ENCODE peak calls at places on chromosomes 2 and 18, in four cellular contexts. M, G, B and V are unnamed samples.

GRCh38 chr18:45688834-45689233 is 35.1 kb upstream of the SLC14A1 start:
- DNase-seq in B (no peak), M (no peak), G (no peak), V (no peak)

GRCh38 chr2:159077869-159078268 is 109.4 kb downstream of the TANC1 start:
- DNase-seq in G (no peak), B (no peak), M (no peak), V (no peak)

GRCh38 chr2:100365434-100365833 is 43.1 kb upstream of the LONRF2 start:
- DNase-seq in M (peak), G (peak), B (no peak), V (peak)

GRCh38 chr2:127514076-127514475 is 12.2 kb downstream of the IWS1 start:
- DNase-seq in G (no peak), M (no peak), B (no peak), V (no peak)

GRCh38 chr2:163775304-163775703 is 39.5 kb upstream of the FIGN start:
- DNase-seq in M (no peak), G (peak), B (no peak), V (no peak)

GRCh38 chr2:110748489-110748867 is 16.1 kb downstream of the ACOXL start:
- DNase-seq in M (no peak), B (peak), G (peak), V (no peak)

GRCh38 chr2:215439980-215440512 is 4.2 kb upstream of the FN1 start:
- DNase-seq in G (peak), M (no peak), B (no peak), V (no peak)

GRCh38 chr2:149061119-149061518 is 22.6 kb downstream of the LYPD6B start:
- DNase-seq in M (no peak), B (no peak), G (no peak), V (no peak)

GRCh38 chr2:175309799-175310198 is 128.3 kb upstream of the ATP5MC3 start:
- DNase-seq in B (peak), G (peak), M (peak), V (peak)

GRCh38 chr18:79575891-79576685 is 103.5 kb upstream of the CTDP1 start:
- DNase-seq in M (no peak), B (no peak), G (peak), V (peak)

GRCh38 chr2:229738024-229738625 is 23.8 kb upstream of the DNER start:
- DNase-seq in B (no peak), M (no peak), G (no peak), V (no peak)

GRCh38 chr18:7517852-7518251 is 49.3 kb upstream of the PTPRM start:
- DNase-seq in G (no peak), B (no peak), M (no peak), V (no peak)

GRCh38 chr2:74440378-74441110 is 1.2 kb downstream of the RTKN start:
- DNase-seq in B (peak), M (peak), G (peak), V (no peak)

GRCh38 chr2:18062892-18063291 is 184.4 kb downstream of the KCNS3 start:
- DNase-seq in M (no peak), G (peak), B (no peak), V (no peak)

GRCh38 chr2:41926614-41927580 is 120.9 kb upstream of the PKDCC start:
- DNase-seq in G (no peak), B (no peak), M (no peak), V (no peak)

GRCh38 chr2:2656046-2656715 is 325.1 kb upstream of the MYT1L start:
- DNase-seq in B (peak), M (no peak), G (no peak), V (no peak)

GRCh38 chr18:79410731-79411613 is 15.2 kb downstream of the NFATC1 start:
- DNase-seq in B (no peak), G (no peak), M (no peak), V (no peak)

GRCh38 chr2:183243760-183244159 is 119.5 kb downstream of the NUP35 start:
- DNase-seq in G (no peak), M (no peak), B (no peak), V (no peak)

GRCh38 chr2:179263460-179264237 is 983 bp downstream of the SESTD1 start:
- DNase-seq in B (peak), G (peak), M (peak), V (no peak)

GRCh38 chr18:68928762-68929675 is 131.1 kb downstream of the CCDC102B start:
- DNase-seq in B (peak), M (no peak), G (no peak), V (no peak)

GRCh38 chr2:223947711-223948205 is 2.6 kb upstream of the WDFY1 start:
- DNase-seq in B (peak), G (no peak), M (peak), V (no peak)

DNA sequence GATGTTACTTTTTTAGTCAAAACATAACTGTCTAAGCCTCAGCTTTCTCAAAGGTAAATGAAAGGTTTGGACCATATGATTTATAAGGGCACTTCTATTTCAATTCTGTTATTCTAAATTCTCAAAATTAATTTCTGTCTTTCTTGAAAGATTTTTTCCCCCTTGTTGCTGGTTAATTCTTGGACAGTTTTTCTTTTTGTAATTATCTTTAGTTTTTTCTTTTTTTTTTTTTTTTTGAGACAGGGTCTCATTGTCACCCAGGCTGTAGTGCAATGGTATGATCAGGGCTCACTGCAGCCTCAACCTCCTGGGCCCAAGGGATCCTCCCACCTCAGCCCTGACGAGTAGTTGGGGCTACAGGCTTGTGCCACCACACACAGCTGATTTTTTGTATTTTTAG is 121.0 kb upstream of the MYO3B start:
- DNase-seq in M (no peak), G (no peak), B (no peak), V (no peak)
- H3K4me3 ChIP-seq in M (no peak), G (no peak), B (no peak), V (no peak)

GRCh38 chr2:196380098-196380497 is 208.7 kb upstream of the STK17B start:
- DNase-seq in B (no peak), M (no peak), G (no peak), V (no peak)

GRCh38 chr2:196376984-196377877 is 205.9 kb upstream of the STK17B start:
- DNase-seq in B (no peak), M (no peak), G (peak), V (no peak)

GRCh38 chr2:196381464-196381863 is 210.1 kb upstream of the STK17B start:
- DNase-seq in M (no peak), B (no peak), G (no peak), V (no peak)

GRCh38 chr2:196380575-196380974 is 209.2 kb upstream of the STK17B start:
- DNase-seq in M (no peak), B (no peak), G (no peak), V (no peak)

DNA sequence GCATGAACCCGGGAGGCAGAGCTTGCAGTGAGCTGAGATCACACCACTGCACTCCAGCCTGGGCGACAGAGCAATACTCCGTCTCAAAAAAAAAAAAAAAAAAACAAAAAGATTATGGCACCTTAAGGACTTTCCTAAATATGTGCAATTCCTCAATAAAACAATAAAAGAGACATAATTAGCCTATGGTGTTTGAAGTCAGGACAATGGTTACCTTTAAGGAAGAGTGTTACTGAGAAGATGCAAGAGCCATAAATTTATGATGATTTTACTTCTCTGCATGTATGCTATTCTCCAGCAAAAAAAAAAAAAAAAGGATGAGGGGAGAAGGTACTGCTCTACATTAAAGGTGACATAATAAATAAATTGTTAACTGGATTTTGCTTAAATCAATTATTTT is 208.2 kb upstream of the STK17B start:
- DNase-seq in M (no peak), B (no peak), G (no peak), V (no peak)
- TF ChIP-seq CTCF in M (no peak), B (no peak), G (no peak), V (no peak)

GRCh38 chr2:96468904-96469303 is 36.3 kb downstream of the NEURL3 start:
- DNase-seq in B (no peak), M (no peak), G (no peak), V (no peak)

GRCh38 chr2:96470636-96471035 is 34.5 kb downstream of the NEURL3 start:
- DNase-seq in G (peak), B (peak), M (peak), V (no peak)

GRCh38 chr2:96471772-96472171 is 33.4 kb downstream of the NEURL3 start:
- DNase-seq in G (no peak), M (no peak), B (no peak), V (no peak)

GRCh38 chr2:96464651-96465050 is 40.5 kb downstream of the NEURL3 start:
- DNase-seq in B (no peak), G (no peak), M (no peak), V (no peak)

GRCh38 chr2:96470089-96470488 is 35.1 kb downstream of the NEURL3 start:
- DNase-seq in B (no peak), G (no peak), M (no peak), V (no peak)
- H3K4me3 ChIP-seq in B (no peak), G (no peak), M (no peak), V (no peak)

GRCh38 chr2:128720440-128721022 is 401.9 kb upstream of the HS6ST1 start:
- DNase-seq in M (no peak), B (no peak), G (no peak), V (peak)
- TF ChIP-seq CTCF in M (no peak), B (peak), G (peak), V (no peak)

GRCh38 chr2:207479198-207479785 is 50.5 kb upstream of the CREB1 start:
- DNase-seq in B (no peak), G (peak), M (no peak), V (no peak)
- H3K4me3 ChIP-seq in B (no peak), G (no peak), M (no peak), V (no peak)

GRCh38 chr2:30608643-30609042 is 161.6 kb downstream of the LCLAT1 start:
- DNase-seq in G (no peak), M (no peak), B (no peak), V (no peak)

GRCh38 chr2:30612371-30612770 is 165.3 kb downstream of the LCLAT1 start:
- DNase-seq in B (no peak), M (no peak), G (peak), V (no peak)

GRCh38 chr2:30615926-30616325 is 168.9 kb downstream of the LCLAT1 start:
- DNase-seq in B (no peak), M (no peak), G (no peak), V (no peak)

GRCh38 chr2:30611572-30611971 is 164.5 kb downstream of the LCLAT1 start:
- DNase-seq in B (no peak), M (no peak), G (peak), V (no peak)

DNA sequence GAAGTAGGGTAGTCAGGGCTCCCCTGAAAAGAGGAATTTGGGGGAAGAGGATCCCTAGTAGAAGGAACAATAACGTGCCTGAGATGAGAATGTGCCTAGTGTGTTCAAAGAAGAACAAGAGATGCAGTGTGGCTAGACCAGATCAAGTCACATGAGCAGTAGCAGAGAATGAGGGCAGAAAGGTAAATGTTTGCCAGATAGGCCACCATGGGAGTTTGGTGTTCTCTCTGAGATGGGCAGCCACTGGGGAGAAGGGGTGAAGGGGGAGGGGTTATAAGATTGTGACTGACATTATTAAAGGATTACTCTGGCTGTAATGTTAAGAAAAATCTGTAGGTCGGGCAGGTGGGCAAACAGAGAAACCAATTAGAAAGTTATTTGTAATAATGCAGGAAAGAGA is 166.0 kb downstream of the LCLAT1 start:
- DNase-seq in B (peak), G (no peak), M (no peak), V (no peak)
- TF ChIP-seq CTCF in B (no peak), G (no peak), M (no peak), V (no peak)

GRCh38 chr2:218882866-218883366 is 2.3 kb downstream of the WNT10A start:
- DNase-seq in B (no peak), G (no peak), M (no peak), V (no peak)
- H3K4me3 ChIP-seq in B (peak), G (no peak), M (no peak), V (no peak)

GRCh38 chr2:156897548-156897947 is 360.0 kb upstream of the GALNT5 start:
- DNase-seq in G (no peak), B (no peak), M (no peak), V (no peak)

GRCh38 chr2:156890498-156891148 is 366.9 kb upstream of the GALNT5 start:
- DNase-seq in G (no peak), B (no peak), M (no peak), V (no peak)

GRCh38 chr2:156896294-156896693 is 361.2 kb upstream of the GALNT5 start:
- DNase-seq in B (no peak), M (no peak), G (peak), V (no peak)

GRCh38 chr2:156891609-156892008 is 365.9 kb upstream of the GALNT5 start:
- DNase-seq in B (no peak), M (no peak), G (no peak), V (no peak)

GRCh38 chr2:156892449-156893335 is 364.8 kb upstream of the GALNT5 start:
- DNase-seq in G (peak), M (peak), B (peak), V (peak)
- TF ChIP-seq CTCF in G (peak), M (peak), B (peak), V (peak)

GRCh38 chr18:3875376-3875775 is 425.4 kb downstream of the TGIF1 start:
- DNase-seq in M (no peak), G (no peak), B (no peak), V (peak)

GRCh38 chr18:3875961-3876360 is 426.0 kb downstream of the TGIF1 start:
- DNase-seq in B (no peak), G (no peak), M (no peak), V (no peak)

GRCh38 chr18:3879114-3879835 is 429.3 kb downstream of the TGIF1 start:
- DNase-seq in G (no peak), M (no peak), B (no peak), V (no peak)

GRCh38 chr18:3877678-3878077 is 427.7 kb downstream of the TGIF1 start:
- DNase-seq in M (peak), G (no peak), B (no peak), V (no peak)

GRCh38 chr18:3879836-3880120 is 429.8 kb downstream of the TGIF1 start:
- DNase-seq in B (no peak), M (no peak), G (no peak), V (no peak)
- H3K4me3 ChIP-seq in B (no peak), M (no peak), G (no peak), V (no peak)